ENCODE peak calls at places on chromosome 13, in five cellular contexts. One of them, this sample, is unnamed. For H3K4me1, the result is how much of the 10 kb centered on the place peaks cover.

GRCh38 chr13:53151692-53152421 is 123.2 kb downstream of the OLFM4 start:
- DNase-seq in sigmoid colon: no peak
- DNase-seq in esophagus squamous epithelium: no peak
- DNase-seq in IMR-90: peak
- DNase-seq in body of pancreas: peak
- DNase-seq in this sample: no peak

GRCh38 chr13:77919351-77920294 is 992 bp upstream of the EDNRB start:
- DNase-seq in IMR-90: peak
- DNase-seq in sigmoid colon: peak
- DNase-seq in esophagus squamous epithelium: no peak
- DNase-seq in body of pancreas: peak
- DNase-seq in this sample: peak

GRCh38 chr13:45626731-45627374 is 11.3 kb upstream of the ERICH6B start:
- DNase-seq in body of pancreas: no peak
- DNase-seq in esophagus squamous epithelium: no peak
- DNase-seq in IMR-90: no peak
- DNase-seq in sigmoid colon: no peak
- DNase-seq in this sample: no peak

GRCh38 chr13:76297331-76297730 is 588.9 kb downstream of the KCTD12 start:
- DNase-seq in IMR-90: no peak
- DNase-seq in sigmoid colon: no peak
- DNase-seq in esophagus squamous epithelium: no peak
- DNase-seq in body of pancreas: no peak
- DNase-seq in this sample: no peak

GRCh38 chr13:18965347-18965855 is 216.2 kb downstream of the TUBA3C start:
- DNase-seq in body of pancreas: no peak
- DNase-seq in sigmoid colon: no peak
- DNase-seq in esophagus squamous epithelium: no peak
- DNase-seq in IMR-90: no peak
- DNase-seq in this sample: no peak

GRCh38 chr13:43884221-43884620 is 4.5 kb downstream of the LACC1 start:
- DNase-seq in esophagus squamous epithelium: no peak
- DNase-seq in sigmoid colon: no peak
- DNase-seq in body of pancreas: no peak
- DNase-seq in IMR-90: no peak
- DNase-seq in this sample: no peak

GRCh38 chr13:40230833-40231266 is 435.6 kb downstream of the FOXO1 start:
- DNase-seq in IMR-90: no peak
- DNase-seq in body of pancreas: no peak
- DNase-seq in esophagus squamous epithelium: no peak
- DNase-seq in sigmoid colon: no peak
- DNase-seq in this sample: no peak

GRCh38 chr13:97116754-97117153 is 105.4 kb upstream of the MBNL2 start:
- DNase-seq in IMR-90: peak
- DNase-seq in body of pancreas: no peak
- DNase-seq in sigmoid colon: peak
- DNase-seq in esophagus squamous epithelium: no peak
- DNase-seq in this sample: no peak

GRCh38 chr13:99677388-99677951 is 176.2 kb downstream of the TM9SF2 start:
- DNase-seq in body of pancreas: no peak
- DNase-seq in IMR-90: no peak
- DNase-seq in esophagus squamous epithelium: no peak
- DNase-seq in sigmoid colon: no peak
- DNase-seq in this sample: no peak

GRCh38 chr13:44300895-44301638 is 72.6 kb upstream of the SERP2 start:
- DNase-seq in esophagus squamous epithelium: no peak
- DNase-seq in sigmoid colon: peak
- DNase-seq in IMR-90: peak
- DNase-seq in body of pancreas: peak
- DNase-seq in this sample: no peak

GRCh38 chr13:113930711-113931637 is 42.9 kb downstream of the C13orf46 start:
- DNase-seq in IMR-90: no peak
- DNase-seq in sigmoid colon: peak
- DNase-seq in body of pancreas: peak
- DNase-seq in esophagus squamous epithelium: no peak
- DNase-seq in this sample: peak

GRCh38 chr13:51502206-51502651 is 49.4 kb upstream of the INTS6 start:
- DNase-seq in IMR-90: peak
- DNase-seq in body of pancreas: no peak
- DNase-seq in sigmoid colon: no peak
- DNase-seq in esophagus squamous epithelium: no peak
- DNase-seq in this sample: no peak

GRCh38 chr13:46622918-46623256 is 69.9 kb downstream of the LRCH1 start:
- DNase-seq in IMR-90: peak
- DNase-seq in sigmoid colon: peak
- DNase-seq in body of pancreas: no peak
- DNase-seq in esophagus squamous epithelium: no peak
- DNase-seq in this sample: peak

GRCh38 chr13:90315061-90315460 is 1032.4 kb upstream of the MIR17HG start:
- DNase-seq in IMR-90: no peak
- DNase-seq in esophagus squamous epithelium: no peak
- DNase-seq in body of pancreas: no peak
- DNase-seq in sigmoid colon: no peak
- DNase-seq in this sample: no peak

GRCh38 chr13:96081888-96082287 is 8.0 kb upstream of the HS6ST3 start:
- DNase-seq in IMR-90: no peak
- DNase-seq in sigmoid colon: no peak
- DNase-seq in body of pancreas: no peak
- DNase-seq in esophagus squamous epithelium: no peak
- DNase-seq in this sample: no peak

GRCh38 chr13:99797716-99798115 is 173.9 kb downstream of the ZIC5 start:
- DNase-seq in esophagus squamous epithelium: no peak
- DNase-seq in body of pancreas: no peak
- DNase-seq in IMR-90: no peak
- DNase-seq in sigmoid colon: no peak
- DNase-seq in this sample: no peak

GRCh38 chr13:112222971-112223370 is 153.2 kb upstream of the SPACA7 start:
- DNase-seq in body of pancreas: no peak
- DNase-seq in sigmoid colon: no peak
- DNase-seq in IMR-90: no peak
- DNase-seq in esophagus squamous epithelium: no peak
- DNase-seq in this sample: no peak

GRCh38 chr13:87537946-87538345 is 133.2 kb upstream of the SLITRK5 start:
- DNase-seq in IMR-90: no peak
- DNase-seq in body of pancreas: no peak
- DNase-seq in esophagus squamous epithelium: no peak
- DNase-seq in sigmoid colon: no peak
- DNase-seq in this sample: no peak

GRCh38 chr13:33799950-33800592 is 17.9 kb upstream of the RFC3 start:
- DNase-seq in body of pancreas: no peak
- DNase-seq in sigmoid colon: no peak
- DNase-seq in esophagus squamous epithelium: no peak
- DNase-seq in IMR-90: peak
- DNase-seq in this sample: no peak

GRCh38 chr13:51738226-51738905 is 65.6 kb downstream of the DHRS12 start:
- DNase-seq in esophagus squamous epithelium: no peak
- DNase-seq in body of pancreas: no peak
- DNase-seq in IMR-90: no peak
- DNase-seq in sigmoid colon: no peak
- DNase-seq in this sample: no peak

GRCh38 chr13:43804461-43805070 is 17.8 kb upstream of the ENOX1 start:
- DNase-seq in esophagus squamous epithelium: no peak
- DNase-seq in IMR-90: peak
- DNase-seq in body of pancreas: no peak
- DNase-seq in sigmoid colon: no peak
- DNase-seq in this sample: no peak

GRCh38 chr13:97329331-97329730 is 104.6 kb upstream of the RAP2A start:
- DNase-seq in sigmoid colon: no peak
- DNase-seq in IMR-90: peak
- DNase-seq in esophagus squamous epithelium: no peak
- DNase-seq in body of pancreas: no peak
- DNase-seq in this sample: no peak

GRCh38 chr13:85879014-85879413 is 79.8 kb upstream of the SLITRK6 start:
- DNase-seq in body of pancreas: no peak
- DNase-seq in esophagus squamous epithelium: no peak
- DNase-seq in sigmoid colon: no peak
- DNase-seq in IMR-90: no peak
- DNase-seq in this sample: no peak

GRCh38 chr13:47330031-47330430 is 433.2 kb upstream of the HTR2A start:
- DNase-seq in sigmoid colon: no peak
- DNase-seq in esophagus squamous epithelium: no peak
- DNase-seq in IMR-90: no peak
- DNase-seq in body of pancreas: no peak
- DNase-seq in this sample: no peak

GRCh38 chr13:19782049-19782726 is 557 bp downstream of the PSPC1 start:
- DNase-seq in body of pancreas: peak
- DNase-seq in sigmoid colon: peak
- DNase-seq in IMR-90: peak
- DNase-seq in esophagus squamous epithelium: no peak
- DNase-seq in this sample: peak

GRCh38 chr13:42883771-42884170 is 102.4 kb downstream of the FAM216B start:
- DNase-seq in sigmoid colon: no peak
- DNase-seq in IMR-90: peak
- DNase-seq in body of pancreas: no peak
- DNase-seq in esophagus squamous epithelium: no peak
- DNase-seq in this sample: no peak

GRCh38 chr13:40777166-40777956 is 6.4 kb upstream of the MRPS31 start:
- DNase-seq in body of pancreas: peak
- DNase-seq in esophagus squamous epithelium: no peak
- DNase-seq in IMR-90: peak
- DNase-seq in sigmoid colon: no peak
- DNase-seq in this sample: no peak

GRCh38 chr13:49690990-49691886 is at the start of gene EBPL:
- DNase-seq in body of pancreas: peak
- DNase-seq in esophagus squamous epithelium: peak
- DNase-seq in sigmoid colon: peak
- DNase-seq in IMR-90: peak
- DNase-seq in this sample: peak
- TF ChIP-seq POLR2A in body of pancreas: peak
- TF ChIP-seq POLR2A in esophagus squamous epithelium: no peak
- TF ChIP-seq POLR2A in sigmoid colon: peak
- TF ChIP-seq POLR2A in IMR-90: no peak
- TF ChIP-seq POLR2A in this sample: no peak

GRCh38 chr13:70960841-70961443 is 852.7 kb upstream of the KLHL1 start:
- DNase-seq in sigmoid colon: no peak
- DNase-seq in esophagus squamous epithelium: no peak
- DNase-seq in body of pancreas: no peak
- DNase-seq in IMR-90: peak
- DNase-seq in this sample: no peak

GRCh38 chr13:70967564-70967963 is 859.3 kb upstream of the KLHL1 start:
- DNase-seq in body of pancreas: no peak
- DNase-seq in sigmoid colon: no peak
- DNase-seq in esophagus squamous epithelium: no peak
- DNase-seq in IMR-90: no peak
- DNase-seq in this sample: no peak

GRCh38 chr13:70959376-70959775 is 851.1 kb upstream of the KLHL1 start:
- DNase-seq in IMR-90: no peak
- DNase-seq in body of pancreas: no peak
- DNase-seq in sigmoid colon: no peak
- DNase-seq in esophagus squamous epithelium: no peak
- DNase-seq in this sample: no peak

GRCh38 chr13:70964124-70964523 is 855.9 kb upstream of the KLHL1 start:
- DNase-seq in sigmoid colon: no peak
- DNase-seq in esophagus squamous epithelium: no peak
- DNase-seq in body of pancreas: no peak
- DNase-seq in IMR-90: no peak
- DNase-seq in this sample: no peak
- H3K4me3 ChIP-seq in sigmoid colon: no peak
- H3K4me3 ChIP-seq in esophagus squamous epithelium: no peak
- H3K4me3 ChIP-seq in body of pancreas: no peak
- H3K4me3 ChIP-seq in IMR-90: no peak
- H3K4me3 ChIP-seq in this sample: no peak

GRCh38 chr13:108267338-108267737 is 2.2 kb upstream of the TNFSF13B start:
- DNase-seq in body of pancreas: no peak
- DNase-seq in IMR-90: no peak
- DNase-seq in sigmoid colon: no peak
- DNase-seq in esophagus squamous epithelium: no peak
- DNase-seq in this sample: no peak
- H3K4me1 ChIP-seq in body of pancreas: under half
- H3K4me1 ChIP-seq in IMR-90: under half
- H3K4me1 ChIP-seq in sigmoid colon: under half
- H3K4me1 ChIP-seq in esophagus squamous epithelium: under half
- H3K4me1 ChIP-seq in this sample: under half

GRCh38 chr13:110557610-110558305 is 3.8 kb downstream of the RAB20 start:
- DNase-seq in IMR-90: no peak
- DNase-seq in sigmoid colon: peak
- DNase-seq in body of pancreas: peak
- DNase-seq in esophagus squamous epithelium: no peak
- DNase-seq in this sample: no peak

GRCh38 chr13:110559429-110559943 is 2.0 kb downstream of the RAB20 start:
- DNase-seq in esophagus squamous epithelium: no peak
- DNase-seq in sigmoid colon: peak
- DNase-seq in IMR-90: peak
- DNase-seq in body of pancreas: peak
- DNase-seq in this sample: no peak

GRCh38 chr13:110560606-110561334 is 752 bp downstream of the RAB20 start:
- DNase-seq in sigmoid colon: peak
- DNase-seq in body of pancreas: peak
- DNase-seq in IMR-90: no peak
- DNase-seq in esophagus squamous epithelium: no peak
- DNase-seq in this sample: no peak

GRCh38 chr13:110561335-110562033 is at the start of gene RAB20:
- DNase-seq in body of pancreas: peak
- DNase-seq in esophagus squamous epithelium: peak
- DNase-seq in IMR-90: peak
- DNase-seq in sigmoid colon: peak
- DNase-seq in this sample: peak

DNA sequence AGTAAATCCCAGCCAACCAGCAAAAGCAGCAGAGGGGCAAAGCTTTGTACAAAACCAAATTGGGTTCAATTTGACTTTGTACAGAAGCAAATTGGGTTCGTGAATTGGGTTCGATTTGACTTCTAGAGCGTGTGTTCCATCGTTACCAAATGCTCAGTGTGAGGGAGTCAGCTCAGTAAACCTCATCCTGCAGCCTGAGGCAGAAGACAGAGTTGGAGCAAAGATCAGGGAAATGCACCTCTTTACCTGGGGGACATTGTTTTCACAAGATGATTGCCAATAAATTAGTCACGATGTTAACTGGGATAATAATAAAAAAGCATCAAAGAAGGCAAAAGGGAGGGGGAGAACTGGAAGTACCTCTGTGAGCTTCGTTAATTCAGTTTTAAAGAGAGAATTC is 1.5 kb downstream of the RAB20 start:
- DNase-seq in sigmoid colon: no peak
- DNase-seq in esophagus squamous epithelium: no peak
- DNase-seq in body of pancreas: no peak
- DNase-seq in IMR-90: no peak
- DNase-seq in this sample: no peak
- TF ChIP-seq POLR2A in sigmoid colon: no peak
- TF ChIP-seq POLR2A in esophagus squamous epithelium: no peak
- TF ChIP-seq POLR2A in body of pancreas: no peak
- TF ChIP-seq POLR2A in IMR-90: no peak
- TF ChIP-seq POLR2A in this sample: no peak

GRCh38 chr13:31214379-31214778 is 14.6 kb downstream of the B3GLCT start:
- DNase-seq in body of pancreas: no peak
- DNase-seq in sigmoid colon: no peak
- DNase-seq in IMR-90: no peak
- DNase-seq in esophagus squamous epithelium: no peak
- DNase-seq in this sample: no peak

GRCh38 chr13:31209172-31209818 is 9.5 kb downstream of the B3GLCT start:
- DNase-seq in body of pancreas: peak
- DNase-seq in esophagus squamous epithelium: no peak
- DNase-seq in IMR-90: peak
- DNase-seq in sigmoid colon: peak
- DNase-seq in this sample: no peak

GRCh38 chr13:31208554-31209122 is 8.9 kb downstream of the B3GLCT start:
- DNase-seq in IMR-90: no peak
- DNase-seq in esophagus squamous epithelium: no peak
- DNase-seq in sigmoid colon: no peak
- DNase-seq in body of pancreas: no peak
- DNase-seq in this sample: no peak

GRCh38 chr13:31209819-31210209 is 10.0 kb downstream of the B3GLCT start:
- DNase-seq in esophagus squamous epithelium: no peak
- DNase-seq in body of pancreas: no peak
- DNase-seq in IMR-90: no peak
- DNase-seq in sigmoid colon: no peak
- DNase-seq in this sample: no peak

GRCh38 chr13:31213681-31214289 is 14.0 kb downstream of the B3GLCT start:
- DNase-seq in body of pancreas: no peak
- DNase-seq in esophagus squamous epithelium: no peak
- DNase-seq in sigmoid colon: no peak
- DNase-seq in IMR-90: peak
- DNase-seq in this sample: no peak
- H3K4me3 ChIP-seq in body of pancreas: no peak
- H3K4me3 ChIP-seq in esophagus squamous epithelium: no peak
- H3K4me3 ChIP-seq in sigmoid colon: no peak
- H3K4me3 ChIP-seq in IMR-90: no peak
- H3K4me3 ChIP-seq in this sample: no peak